ENCODE peak calls at places on chromosomes 2 and 18, in nine cellular contexts. One of them, this sample, is unnamed.

GRCh38 chr2:13093644-13094043 is 376.9 kb downstream of the TRIB2 start:
- DNase-seq in hepatocyte: no peak
- DNase-seq in SK-N-SH: no peak
- DNase-seq in HCT116: no peak
- DNase-seq in PC-3: no peak
- DNase-seq in neural progenitor cell: no peak
- DNase-seq in MM.1S: no peak
- DNase-seq in OCI-LY7: no peak
- DNase-seq in GM23338: no peak
- DNase-seq in this sample: no peak

GRCh38 chr2:109213646-109214417 is 84.8 kb downstream of the SH3RF3 start:
- DNase-seq in MM.1S: peak; percentile 97
- DNase-seq in HCT116: no peak
- DNase-seq in neural progenitor cell: no peak
- DNase-seq in OCI-LY7: no peak
- DNase-seq in hepatocyte: peak; percentile 47
- DNase-seq in GM23338: no peak
- DNase-seq in PC-3: peak; percentile 90
- DNase-seq in SK-N-SH: no peak
- DNase-seq in this sample: peak; percentile 86

GRCh38 chr2:13791019-13791418 is 841.5 kb upstream of the LRATD1 start:
- DNase-seq in hepatocyte: no peak
- DNase-seq in HCT116: no peak
- DNase-seq in MM.1S: peak; percentile 9
- DNase-seq in GM23338: no peak
- DNase-seq in PC-3: no peak
- DNase-seq in SK-N-SH: no peak
- DNase-seq in OCI-LY7: no peak
- DNase-seq in neural progenitor cell: no peak
- DNase-seq in this sample: no peak

GRCh38 chr2:178496049-178496448 is 15.8 kb downstream of the PLEKHA3 start:
- DNase-seq in GM23338: no peak
- DNase-seq in HCT116: no peak
- DNase-seq in MM.1S: no peak
- DNase-seq in PC-3: no peak
- DNase-seq in SK-N-SH: no peak
- DNase-seq in OCI-LY7: no peak
- DNase-seq in neural progenitor cell: no peak
- DNase-seq in hepatocyte: no peak
- DNase-seq in this sample: no peak

GRCh38 chr2:198312621-198313483 is 508.5 kb downstream of the PLCL1 start:
- DNase-seq in GM23338: no peak
- DNase-seq in SK-N-SH: no peak
- DNase-seq in MM.1S: no peak
- DNase-seq in OCI-LY7: no peak
- DNase-seq in neural progenitor cell: peak; percentile 22
- DNase-seq in HCT116: no peak
- DNase-seq in hepatocyte: no peak
- DNase-seq in PC-3: no peak
- DNase-seq in this sample: no peak

GRCh38 chr2:223560704-223561435 is 41.3 kb downstream of the SCG2 start:
- DNase-seq in GM23338: peak; percentile 25
- DNase-seq in HCT116: peak; percentile 88
- DNase-seq in neural progenitor cell: peak; percentile 18
- DNase-seq in MM.1S: no peak
- DNase-seq in SK-N-SH: no peak
- DNase-seq in hepatocyte: no peak
- DNase-seq in OCI-LY7: no peak
- DNase-seq in PC-3: peak; percentile 72
- DNase-seq in this sample: peak; percentile 39

GRCh38 chr2:218290316-218291261 is 1.7 kb downstream of the TMBIM1 start:
- DNase-seq in GM23338: no peak
- DNase-seq in hepatocyte: no peak
- DNase-seq in neural progenitor cell: no peak
- DNase-seq in HCT116: no peak
- DNase-seq in PC-3: no peak
- DNase-seq in SK-N-SH: no peak
- DNase-seq in OCI-LY7: peak; percentile 96
- DNase-seq in MM.1S: peak; percentile 80
- DNase-seq in this sample: peak; percentile 28

GRCh38 chr2:10847008-10847407 is 34.4 kb upstream of the PDIA6 start:
- DNase-seq in neural progenitor cell: no peak
- DNase-seq in SK-N-SH: no peak
- DNase-seq in HCT116: no peak
- DNase-seq in OCI-LY7: no peak
- DNase-seq in GM23338: no peak
- DNase-seq in PC-3: no peak
- DNase-seq in MM.1S: no peak
- DNase-seq in hepatocyte: no peak
- DNase-seq in this sample: no peak

GRCh38 chr18:11260963-11261441 is 111.6 kb upstream of the PIEZO2 start:
- DNase-seq in neural progenitor cell: peak; percentile 88
- DNase-seq in GM23338: peak; percentile 57
- DNase-seq in SK-N-SH: no peak
- DNase-seq in HCT116: no peak
- DNase-seq in hepatocyte: no peak
- DNase-seq in OCI-LY7: no peak
- DNase-seq in MM.1S: no peak
- DNase-seq in PC-3: no peak
- DNase-seq in this sample: no peak

DNA sequence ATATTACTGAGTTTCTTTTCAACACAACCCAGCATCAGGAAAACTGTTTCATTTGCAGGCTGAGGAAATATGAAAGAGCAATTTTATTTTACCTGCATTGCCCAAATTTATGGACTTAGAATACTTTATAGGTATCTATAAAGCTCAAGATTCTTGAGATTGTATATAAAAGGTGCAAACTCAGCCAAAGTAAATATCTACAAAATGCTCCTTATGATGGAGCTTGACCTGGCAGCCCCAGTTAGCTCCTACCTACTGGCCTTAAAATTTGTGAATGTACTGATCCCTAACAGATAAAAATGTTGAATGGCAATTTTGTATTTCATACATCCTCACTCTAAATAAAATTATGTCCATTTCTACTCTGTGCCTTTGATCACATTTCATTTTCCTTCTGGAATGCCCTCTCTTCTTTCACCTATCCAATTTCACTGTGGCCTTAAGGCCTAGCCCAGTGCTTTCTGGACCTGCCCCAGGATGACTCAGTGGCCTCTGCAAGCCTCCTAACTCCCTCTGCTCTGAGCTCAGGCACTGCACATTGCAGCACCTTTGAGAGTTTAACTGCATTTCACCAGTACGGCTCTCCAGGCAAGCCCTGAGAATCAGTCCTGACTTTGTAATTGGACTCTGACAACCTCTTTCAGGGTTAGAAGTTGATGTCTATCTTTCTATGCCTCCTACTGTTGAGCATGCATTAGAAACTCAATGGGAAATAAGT is 126.0 kb downstream of the ANTXR1 start:
- DNase-seq in SK-N-SH: no peak
- DNase-seq in hepatocyte: peak; percentile 27
- DNase-seq in HCT116: peak; percentile 45
- DNase-seq in GM23338: no peak
- DNase-seq in neural progenitor cell: no peak
- DNase-seq in PC-3: peak; percentile 94
- DNase-seq in OCI-LY7: no peak
- DNase-seq in MM.1S: no peak
- DNase-seq in this sample: peak; percentile 92
- TF ChIP-seq EZH2phosphoT487 in SK-N-SH: no peak
- TF ChIP-seq EZH2phosphoT487 in hepatocyte: no peak
- TF ChIP-seq EZH2phosphoT487 in HCT116: no peak
- TF ChIP-seq EZH2phosphoT487 in GM23338: no peak
- TF ChIP-seq EZH2phosphoT487 in neural progenitor cell: no peak
- TF ChIP-seq EZH2phosphoT487 in PC-3: no peak
- TF ChIP-seq EZH2phosphoT487 in OCI-LY7: no peak
- TF ChIP-seq EZH2phosphoT487 in MM.1S: no peak
- TF ChIP-seq EZH2phosphoT487 in this sample: no peak

DNA sequence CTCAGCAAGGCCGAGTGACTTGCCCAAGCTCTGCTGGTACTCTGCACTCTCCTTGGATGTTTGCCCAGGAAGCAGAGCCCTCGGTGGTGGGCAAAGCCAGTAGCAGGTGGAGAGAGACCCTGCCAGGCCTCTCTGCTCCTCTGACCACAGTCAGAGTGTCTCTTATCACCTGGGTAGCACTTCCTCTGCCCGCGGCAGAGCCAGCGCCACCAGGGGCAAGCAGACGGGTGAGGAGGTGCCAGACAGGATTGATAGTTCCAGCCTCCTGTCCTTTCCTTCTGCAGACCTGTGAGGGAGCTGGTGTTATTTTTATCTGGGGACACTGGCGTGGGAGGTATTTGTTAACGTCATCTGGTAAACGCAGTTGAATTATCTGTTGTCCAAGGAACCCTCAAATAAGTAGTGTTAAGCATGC is 152.9 kb downstream of the SMAD7 start:
- DNase-seq in PC-3: no peak
- DNase-seq in OCI-LY7: no peak
- DNase-seq in GM23338: no peak
- DNase-seq in SK-N-SH: peak; percentile 76
- DNase-seq in MM.1S: no peak
- DNase-seq in neural progenitor cell: no peak
- DNase-seq in hepatocyte: no peak
- DNase-seq in HCT116: no peak
- DNase-seq in this sample: no peak
- H3K4me3 ChIP-seq in PC-3: no peak overlapping the region
- H3K4me3 ChIP-seq in OCI-LY7: no peak overlapping the region
- H3K4me3 ChIP-seq in GM23338: no peak overlapping the region
- H3K4me3 ChIP-seq in SK-N-SH: no peak overlapping the region
- H3K4me3 ChIP-seq in MM.1S: no peak overlapping the region
- H3K4me3 ChIP-seq in neural progenitor cell: no peak overlapping the region
- H3K4me3 ChIP-seq in hepatocyte: no peak overlapping the region
- H3K4me3 ChIP-seq in HCT116: no peak overlapping the region
- H3K4me3 ChIP-seq in this sample: no peak overlapping the region

DNA sequence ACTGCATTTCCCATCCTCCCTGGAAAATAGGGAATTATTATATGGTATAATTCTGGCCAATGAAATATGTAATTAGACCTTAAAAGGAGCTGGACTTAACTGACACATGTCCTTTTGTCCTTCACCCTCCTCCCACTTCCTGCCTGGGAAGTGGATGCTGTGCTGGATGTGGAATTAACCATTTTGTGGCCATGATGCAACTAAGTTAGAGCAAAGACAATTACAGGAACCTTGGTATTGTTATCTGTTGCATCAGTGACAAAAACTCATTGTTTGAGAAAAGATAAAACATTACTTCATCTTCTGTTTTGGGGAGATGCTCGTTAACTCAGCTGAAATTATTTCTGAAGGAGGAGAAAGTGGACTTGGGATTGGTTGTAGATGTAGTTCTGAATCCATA is 227.7 kb upstream of the BOD1L2 start:
- DNase-seq in hepatocyte: no peak
- DNase-seq in MM.1S: no peak
- DNase-seq in GM23338: peak; percentile 49
- DNase-seq in neural progenitor cell: no peak
- DNase-seq in SK-N-SH: no peak
- DNase-seq in PC-3: no peak
- DNase-seq in OCI-LY7: no peak
- DNase-seq in HCT116: no peak
- DNase-seq in this sample: no peak
- TF ChIP-seq EZH2phosphoT487 in hepatocyte: no peak
- TF ChIP-seq EZH2phosphoT487 in MM.1S: no peak
- TF ChIP-seq EZH2phosphoT487 in GM23338: no peak
- TF ChIP-seq EZH2phosphoT487 in neural progenitor cell: no peak
- TF ChIP-seq EZH2phosphoT487 in SK-N-SH: no peak
- TF ChIP-seq EZH2phosphoT487 in PC-3: no peak
- TF ChIP-seq EZH2phosphoT487 in OCI-LY7: no peak
- TF ChIP-seq EZH2phosphoT487 in HCT116: no peak
- TF ChIP-seq EZH2phosphoT487 in this sample: no peak

GRCh38 chr2:39523308-39524044 is 86.4 kb upstream of the MAP4K3 start:
- DNase-seq in hepatocyte: no peak
- DNase-seq in OCI-LY7: no peak
- DNase-seq in MM.1S: no peak
- DNase-seq in SK-N-SH: no peak
- DNase-seq in neural progenitor cell: no peak
- DNase-seq in HCT116: peak; percentile 8
- DNase-seq in GM23338: no peak
- DNase-seq in PC-3: peak; percentile 91
- DNase-seq in this sample: peak; percentile 90

GRCh38 chr2:39525636-39526412 is 88.7 kb upstream of the MAP4K3 start:
- DNase-seq in PC-3: no peak
- DNase-seq in SK-N-SH: no peak
- DNase-seq in HCT116: no peak
- DNase-seq in GM23338: no peak
- DNase-seq in hepatocyte: no peak
- DNase-seq in OCI-LY7: no peak
- DNase-seq in MM.1S: no peak
- DNase-seq in neural progenitor cell: no peak
- DNase-seq in this sample: no peak

GRCh38 chr2:39522518-39522877 is 85.4 kb upstream of the MAP4K3 start:
- DNase-seq in hepatocyte: no peak
- DNase-seq in GM23338: no peak
- DNase-seq in PC-3: no peak
- DNase-seq in OCI-LY7: no peak
- DNase-seq in HCT116: no peak
- DNase-seq in SK-N-SH: no peak
- DNase-seq in MM.1S: no peak
- DNase-seq in neural progenitor cell: no peak
- DNase-seq in this sample: no peak

GRCh38 chr2:39524756-39525635 is 87.9 kb upstream of the MAP4K3 start:
- DNase-seq in SK-N-SH: no peak
- DNase-seq in OCI-LY7: no peak
- DNase-seq in PC-3: no peak
- DNase-seq in HCT116: no peak
- DNase-seq in GM23338: no peak
- DNase-seq in neural progenitor cell: no peak
- DNase-seq in MM.1S: no peak
- DNase-seq in hepatocyte: no peak
- DNase-seq in this sample: no peak

DNA sequence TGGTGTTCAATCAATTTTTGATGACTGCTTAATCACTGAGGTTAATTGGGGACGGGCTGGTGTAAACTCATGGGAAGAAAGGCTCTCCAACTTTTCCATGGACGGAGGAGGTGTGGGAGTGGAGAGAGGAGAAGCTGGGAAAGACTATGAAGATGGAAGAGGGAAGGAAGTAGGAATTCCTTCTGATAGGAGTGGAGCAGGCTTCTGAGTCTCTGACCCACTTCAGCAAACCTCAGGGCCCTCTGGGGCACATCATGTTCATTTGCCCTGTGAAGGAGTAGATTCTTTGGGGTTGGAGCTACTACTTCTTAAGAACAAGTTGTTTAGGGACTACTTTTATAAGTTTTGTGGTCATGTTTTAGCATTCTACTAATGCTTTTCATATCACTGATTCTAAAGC is 87.0 kb upstream of the MAP4K3 start:
- DNase-seq in OCI-LY7: no peak
- DNase-seq in SK-N-SH: no peak
- DNase-seq in MM.1S: no peak
- DNase-seq in HCT116: no peak
- DNase-seq in neural progenitor cell: no peak
- DNase-seq in PC-3: no peak
- DNase-seq in GM23338: no peak
- DNase-seq in hepatocyte: no peak
- DNase-seq in this sample: peak; percentile 29
- H3K4me3 ChIP-seq in OCI-LY7: no peak overlapping the region
- H3K4me3 ChIP-seq in SK-N-SH: no peak overlapping the region
- H3K4me3 ChIP-seq in MM.1S: no peak overlapping the region
- H3K4me3 ChIP-seq in HCT116: no peak overlapping the region
- H3K4me3 ChIP-seq in neural progenitor cell: no peak overlapping the region
- H3K4me3 ChIP-seq in PC-3: no peak overlapping the region
- H3K4me3 ChIP-seq in GM23338: no peak overlapping the region
- H3K4me3 ChIP-seq in hepatocyte: no peak overlapping the region
- H3K4me3 ChIP-seq in this sample: no peak overlapping the region

This sample was measured in GM23248.